ENCODE peak calls at places on chromosome 17, in eight cellular contexts. U is WTC11; C is effector memory CD8-positive, alpha-beta T cell; D is fibroblast of the aortic adventitia; H is NCI-H1694 treated with DMSO at 0.1 percent for 48 hours; R is progenitor cell of endocrine pancreas; Z is NCI-H1436 treated with DMSO at 0.1 percent for 48 hours; W is kidney epithelial cell. K is an unnamed sample.

GRCh38 chr17:64441772-64442549 is 7.0 kb upstream of the MILR1 start:
- DNase-seq in U (no peak), C (no peak), D (peak), H (no peak), R (no peak), Z (no peak), W (no peak), K (no peak)

GRCh38 chr17:75783069-75783783 is 1.4 kb upstream of the UNK start:
- DNase-seq in U (no peak), C (no peak), D (peak), H (peak), R (no peak), Z (no peak), W (no peak), K (peak)

GRCh38 chr17:72120878-72121163 is at the start of gene SOX9:
- DNase-seq in U (peak), C (no peak), D (peak), H (peak), R (peak), Z (peak), W (peak), K (no peak)

GRCh38 chr17:77097772-77098171 is 43.0 kb upstream of the SEC14L1 start:
- DNase-seq in U (no peak), C (no peak), D (no peak), H (no peak), R (no peak), Z (no peak), W (no peak), K (no peak)

GRCh38 chr17:58969156-58969555 is 137.5 kb downstream of the TRIM37 start:
- DNase-seq in U (no peak), C (no peak), D (no peak), H (no peak), R (no peak), Z (peak), W (no peak), K (no peak)

GRCh38 chr17:78496311-78496710 is 80.9 kb downstream of the DNAH17 start:
- DNase-seq in U (no peak), C (no peak), D (no peak), H (no peak), R (no peak), Z (no peak), W (no peak), K (no peak)

GRCh38 chr17:39663688-39664580 is 1.2 kb upstream of the TCAP start:
- DNase-seq in U (peak), C (no peak), D (no peak), H (no peak), R (no peak), Z (no peak), W (no peak), K (no peak)

GRCh38 chr17:57609125-57609877 is 135.8 kb downstream of the CCDC182 start:
- DNase-seq in U (no peak), C (no peak), D (no peak), H (no peak), R (no peak), Z (no peak), W (no peak), K (no peak)

GRCh38 chr17:45009676-45010467 is 41.6 kb downstream of the DCAKD start:
- DNase-seq in U (no peak), C (no peak), D (no peak), H (peak), R (no peak), Z (no peak), W (no peak), K (no peak)

GRCh38 chr17:64386412-64387144 is 4.1 kb downstream of the PECAM1 start:
- DNase-seq in U (no peak), C (no peak), D (peak), H (no peak), R (no peak), Z (no peak), W (no peak), K (no peak)

GRCh38 chr17:37752482-37752881 is 7.6 kb upstream of the HNF1B start:
- DNase-seq in U (no peak), C (no peak), D (no peak), H (no peak), R (no peak), Z (no peak), W (peak), K (no peak)

GRCh38 chr17:74647871-74648672 is 24.5 kb upstream of the CD300E start:
- DNase-seq in U (no peak), C (no peak), D (no peak), H (no peak), R (no peak), Z (no peak), W (no peak), K (no peak)

GRCh38 chr17:64410750-64411490 is 20.3 kb upstream of the PECAM1 start:
- DNase-seq in U (no peak), C (no peak), D (no peak), H (no peak), R (no peak), Z (no peak), W (no peak), K (no peak)

GRCh38 chr17:68601565-68602266 is 549 bp upstream of the FAM20A start:
- DNase-seq in U (no peak), C (no peak), D (peak), H (no peak), R (no peak), Z (no peak), W (no peak), K (no peak)

GRCh38 chr17:32792207-32792606 is 84.7 kb downstream of the MYO1D start:
- DNase-seq in U (no peak), C (no peak), D (no peak), H (no peak), R (no peak), Z (no peak), W (no peak), K (no peak)

GRCh38 chr17:16953347-16953746 is 18.6 kb downstream of the TNFRSF13B start:
- DNase-seq in U (no peak), C (no peak), D (no peak), H (no peak), R (no peak), Z (no peak), W (no peak), K (no peak)